ENCODE peak calls at places on chromosome 1, in eight cellular contexts. S is HCT116; B is H7; F is stimulated activated CD4-positive, alpha-beta T cell treated with anti-CD3 and anti-CD28 coated beads, TNF-alpha, amount 100 ng/mL, for 1 hour; R is COR-L47; C is fibroblast of the aortic adventitia; J is posterior vena cava; P is mammary epithelial cell. U is an unnamed sample.

GRCh38 chr1:219189021-219189824 is 15.5 kb downstream of the LYPLAL1 start:
- DNase-seq in S (no peak), B (no peak), F (no peak), R (no peak), C (peak), J (no peak), P (peak), U (no peak)

GRCh38 chr1:10530281-10530740 is 55.6 kb downstream of the PEX14 start:
- DNase-seq in S (no peak), B (peak), F (no peak), R (peak), C (no peak), J (no peak), P (peak), U (no peak)

GRCh38 chr1:25094229-25094628 is 138.1 kb downstream of the SYF2 start:
- DNase-seq in S (no peak), B (no peak), F (no peak), R (no peak), C (no peak), J (no peak), P (no peak), U (no peak)

GRCh38 chr1:111920221-111921024 is 69.0 kb downstream of the KCND3 start:
- DNase-seq in S (no peak), B (no peak), F (no peak), R (peak), C (peak), J (no peak), P (peak), U (no peak)

GRCh38 chr1:218660678-218661053 is 315.5 kb downstream of the TGFB2 start:
- DNase-seq in S (peak), B (no peak), F (no peak), R (no peak), C (peak), J (no peak), P (peak), U (peak)

GRCh38 chr1:50060279-50060678 is 36.5 kb upstream of the AGBL4 start:
- DNase-seq in S (no peak), B (no peak), F (no peak), R (no peak), C (no peak), J (no peak), P (peak), U (no peak)

GRCh38 chr1:4045397-4046010 is 145.4 kb upstream of the C1orf174 start:
- DNase-seq in S (no peak), B (peak), F (no peak), R (no peak), C (no peak), J (no peak), P (no peak), U (no peak)

GRCh38 chr1:2275796-2276536 is 47.8 kb downstream of the SKI start:
- DNase-seq in S (no peak), B (no peak), F (no peak), R (no peak), C (peak), J (no peak), P (no peak), U (no peak)

GRCh38 chr1:22824975-22825374 is 114.3 kb downstream of the EPHB2 start:
- DNase-seq in S (no peak), B (no peak), F (no peak), R (no peak), C (no peak), J (no peak), P (no peak), U (no peak)

GRCh38 chr1:211741799-211742198 is 66.4 kb upstream of the NEK2 start:
- DNase-seq in S (no peak), B (no peak), F (no peak), R (no peak), C (peak), J (no peak), P (peak), U (no peak)